ENCODE peak calls at places on chromosomes 11 and 22, in eight cellular contexts. J, C, D, F, N, G, O and Q are unnamed samples.

GRCh38 chr11:67673902-67674301 is 521 bp downstream of the ALDH3B2 start:
- DNase-seq in D (no peak), C (no peak), N (no peak), F (no peak), O (no peak), G (no peak), J (no peak), Q (no peak)

GRCh38 chr22:23613193-23613973 is 18.7 kb downstream of the DRICH1 start:
- DNase-seq in O (no peak), C (no peak), F (no peak), J (no peak), G (no peak), D (no peak), N (no peak), Q (no peak)

GRCh38 chr11:61042961-61043540 is 59.2 kb upstream of the CD5 start:
- DNase-seq in O (no peak), F (no peak), G (no peak), C (no peak), N (no peak), D (no peak), J (no peak), Q (no peak)

GRCh38 chr11:117490019-117490679 is 162.5 kb downstream of the CEP164 start:
- DNase-seq in C (peak; percentile 17), G (no peak), D (peak; percentile 40), N (no peak), J (no peak), O (no peak), F (no peak), Q (no peak)

GRCh38 chr22:48223488-48224190 is 1461.2 kb downstream of the TBC1D22A start:
- DNase-seq in G (no peak), D (no peak), C (no peak), F (no peak), N (no peak), J (no peak), O (no peak), Q (no peak)

GRCh38 chr22:29053048-29053702 is 8.5 kb downstream of the C22orf31 start:
- DNase-seq in C (no peak), G (no peak), D (no peak), J (no peak), F (no peak), O (no peak), N (no peak), Q (no peak)

GRCh38 chr11:65868076-65868667 is 4.4 kb downstream of the EFEMP2 start:
- DNase-seq in D (peak; percentile 88), F (peak; percentile 52), J (no peak), O (no peak), C (no peak), G (no peak), N (no peak), Q (no peak)

GRCh38 chr22:25083414-25084166 is 116.1 kb upstream of the CRYBB3 start:
- DNase-seq in J (no peak), D (no peak), O (no peak), G (no peak), C (no peak), F (no peak), N (peak; percentile 27), Q (no peak)

GRCh38 chr11:65777821-65778361 is 2.9 kb downstream of the AP5B1 start:
- DNase-seq in J (no peak), F (no peak), D (no peak), C (no peak), G (no peak), O (no peak), N (peak; percentile 15), Q (no peak)

GRCh38 chr22:37564111-37564711 is 3.9 kb downstream of the CDC42EP1 start:
- DNase-seq in O (no peak), F (no peak), C (no peak), N (no peak), G (peak; percentile 61), J (peak; percentile 79), D (no peak), Q (no peak)

GRCh38 chr22:43535741-43536140 is 123.9 kb downstream of the MPPED1 start:
- DNase-seq in D (no peak), C (no peak), J (no peak), N (no peak), G (no peak), F (no peak), O (no peak), Q (no peak)

GRCh38 chr22:50274311-50274710 is 4.1 kb upstream of the MAPK11 start:
- DNase-seq in J (peak; percentile 57), N (no peak), F (peak; percentile 57), D (peak; percentile 60), C (no peak), G (peak; percentile 77), O (no peak), Q (peak; percentile 35)
- TF ChIP-seq CTCF in J (peak; percentile 5), N (no peak), F (peak; percentile 58), D (no peak), C (peak; percentile 30), G (peak; percentile 47), O (no peak), Q (peak; percentile 48)

GRCh38 chr11:86446163-86446923 is 71.7 kb downstream of the CCDC81 start:
- DNase-seq in N (no peak), G (no peak), F (no peak), C (no peak), J (no peak), D (no peak), O (no peak), Q (no peak)
- H3K36me3 ChIP-seq in N (no peaks in the 10 kb centered on the region), G (no peaks in the 10 kb centered on the region), F (no peaks in the 10 kb centered on the region), C (peaks cover 54% of the 10 kb centered on the region), J (no peaks in the 10 kb centered on the region), D (no peaks in the 10 kb centered on the region), O (peaks cover 10% of the 10 kb centered on the region), Q (no peaks in the 10 kb centered on the region)

GRCh38 chr11:122189259-122189658 is 73.2 kb upstream of the BLID start:
- DNase-seq in J (no peak), C (no peak), G (peak; percentile 28), F (no peak), O (no peak), N (no peak), D (no peak), Q (peak; percentile 92)

GRCh38 chr11:122183933-122184332 is 67.9 kb upstream of the BLID start:
- DNase-seq in C (no peak), F (no peak), G (no peak), J (no peak), D (no peak), O (no peak), N (no peak), Q (no peak)

GRCh38 chr11:122187373-122188165 is 71.6 kb upstream of the BLID start:
- DNase-seq in F (no peak), G (no peak), D (no peak), N (no peak), O (no peak), C (no peak), J (no peak), Q (no peak)

GRCh38 chr11:122181893-122182292 is 65.9 kb upstream of the BLID start:
- DNase-seq in D (no peak), G (no peak), C (no peak), J (no peak), F (no peak), N (no peak), O (no peak), Q (no peak)

DNA sequence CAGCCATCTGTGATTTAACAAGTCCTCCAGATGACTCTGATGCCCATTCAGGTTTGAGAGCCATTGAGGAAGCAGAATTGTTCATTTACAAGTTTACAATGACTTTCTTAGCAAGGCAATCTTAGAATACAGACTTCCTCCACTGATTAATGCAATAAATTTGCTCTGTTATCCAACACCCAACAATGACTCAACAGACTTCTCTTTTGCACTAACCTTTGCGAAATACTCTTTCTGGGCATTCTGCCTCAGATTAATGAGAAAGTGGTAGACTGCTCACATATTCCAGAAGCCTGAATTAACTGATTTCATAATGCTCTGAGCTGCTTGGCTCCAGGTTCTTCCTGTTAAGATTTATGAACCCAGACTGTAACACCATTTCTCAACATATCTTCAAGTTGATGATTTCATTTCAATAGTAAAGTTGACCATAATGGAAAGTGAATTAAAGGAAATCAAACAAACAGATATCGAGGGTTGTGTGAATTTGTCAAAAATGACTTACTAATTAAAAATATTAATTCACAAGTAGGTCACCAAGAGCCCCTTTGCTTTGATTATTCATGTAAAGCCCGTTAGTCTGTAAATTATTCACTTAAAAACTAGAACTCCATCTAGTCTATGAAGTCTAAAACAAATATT is 70.5 kb upstream of the BLID start:
- DNase-seq in J (no peak), C (no peak), G (peak; percentile 41), D (no peak), O (no peak), F (no peak), N (no peak), Q (peak; percentile 87)
- H3K27ac ChIP-seq in J (no peak overlapping the region), C (no peak overlapping the region), G (no peak overlapping the region), D (no peak overlapping the region), O (no peak overlapping the region), F (no peak overlapping the region), N (peak overlapping the region; percentile 12), Q (peak overlapping the region; percentile 86)

GRCh38 chr11:127013550-127013949 is 13.0 kb upstream of the KIRREL3 start:
- DNase-seq in F (no peak), D (no peak), O (no peak), J (no peak), N (no peak), G (no peak), C (no peak), Q (no peak)

GRCh38 chr11:127018683-127019279 is 18.2 kb upstream of the KIRREL3 start:
- DNase-seq in J (no peak), G (no peak), F (no peak), O (no peak), N (no peak), C (no peak), D (no peak), Q (no peak)

DNA sequence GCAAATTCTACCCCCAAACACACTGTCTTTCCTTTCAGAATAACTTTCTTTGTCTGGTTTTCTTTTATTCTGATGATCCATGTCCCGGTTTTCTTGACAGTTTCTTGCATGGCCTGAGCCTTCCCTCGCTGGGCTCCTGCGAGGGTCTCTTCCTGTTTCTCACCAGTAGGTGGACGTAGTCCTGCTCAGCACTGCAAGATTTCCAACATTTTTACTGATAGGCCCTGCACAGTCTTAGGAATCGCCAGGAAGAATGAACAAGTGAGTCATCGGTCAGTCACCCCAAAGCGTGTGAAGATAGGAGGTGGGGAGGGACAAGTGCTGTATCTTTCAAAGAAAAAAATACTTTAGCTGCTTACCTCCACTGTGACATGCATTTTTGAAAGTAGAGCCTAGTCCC is 16.9 kb upstream of the KIRREL3 start:
- DNase-seq in J (no peak), D (peak; percentile 63), C (no peak), N (no peak), F (no peak), O (no peak), G (no peak), Q (peak; percentile 60)
- TF ChIP-seq CTCF in J (no peak), D (peak; percentile 73), C (no peak), N (no peak), F (no peak), O (no peak), G (no peak), Q (peak; percentile 84)